ENCODE peak calls at places on chromosomes 7 and 10, in ten cellular contexts. I is AG09309; S is T-helper 2 cell; Z is activated CD4-positive, alpha-beta T cell treated with anti-CD3 and anti-CD28 coated beads, Interleukin-2, amount 10 ng/mL, durations not matched to agents 7 days and 5 days; V is H7; R is T-helper 9 cell; W is uterus; P is SW480; M is NCI-H1092; X is bronchial epithelial cell. L is an unnamed sample.

GRCh38 chr7:127937066-127937680 is 94.1 kb downstream of the LRRC4 start:
- DNase-seq in R (no peak), M (no peak), P (no peak), V (no peak), X (no peak), Z (no peak), I (no peak), S (no peak), W (no peak), L (no peak)

GRCh38 chr7:134827889-134828288 is 48.5 kb downstream of the CALD1 start:
- DNase-seq in R (no peak), I (peak), M (no peak), X (no peak), W (no peak), S (no peak), P (no peak), V (no peak), Z (no peak), L (peak)

GRCh38 chr7:117424090-117424829 is 3.0 kb downstream of the ASZ1 start:
- DNase-seq in W (no peak), R (no peak), Z (no peak), X (no peak), V (no peak), P (no peak), M (no peak), S (no peak), I (no peak), L (no peak)

GRCh38 chr7:158133515-158134271 is 453.9 kb downstream of the PTPRN2 start:
- DNase-seq in V (peak), R (no peak), Z (no peak), W (no peak), I (no peak), X (no peak), P (no peak), M (no peak), S (no peak), L (no peak)

GRCh38 chr7:136868496-136869005 is at the start of gene CHRM2:
- DNase-seq in S (no peak), Z (no peak), I (peak), R (no peak), W (no peak), V (peak), M (no peak), P (no peak), X (no peak), L (no peak)

GRCh38 chr7:39691821-39692220 is 68.4 kb downstream of the RALA start:
- DNase-seq in W (no peak), I (peak), X (peak), M (no peak), Z (no peak), S (no peak), V (no peak), R (no peak), P (no peak), L (no peak)

GRCh38 chr7:43449577-43449976 is 133.3 kb upstream of the STK17A start:
- DNase-seq in I (no peak), S (no peak), R (no peak), Z (no peak), W (no peak), X (no peak), P (no peak), M (no peak), V (no peak), L (no peak)

GRCh38 chr10:117226813-117227451 is 14.0 kb upstream of the SLC18A2 start:
- DNase-seq in W (no peak), S (no peak), V (peak), M (no peak), R (no peak), Z (no peak), P (peak), X (peak), I (peak), L (peak)

GRCh38 chr7:32958046-32959025 is 1.1 kb downstream of the FKBP9 start:
- DNase-seq in W (peak), R (no peak), I (no peak), M (peak), S (no peak), V (peak), P (peak), X (peak), Z (no peak), L (peak)

GRCh38 chr10:3954615-3955014 is 169.6 kb upstream of the KLF6 start:
- DNase-seq in M (no peak), V (no peak), X (no peak), P (no peak), W (no peak), Z (no peak), R (no peak), S (no peak), I (no peak), L (no peak)

GRCh38 chr10:87092861-87093460 is 1.7 kb downstream of the GLUD1 start:
- DNase-seq in V (peak), S (no peak), P (peak), I (no peak), X (peak), M (no peak), W (no peak), Z (peak), R (peak), L (peak)

GRCh38 chr10:93152136-93152535 is 78.4 kb downstream of the CYP26A1 start:
- DNase-seq in M (no peak), V (no peak), Z (no peak), S (no peak), X (peak), R (no peak), P (peak), I (peak), W (no peak), L (peak)

GRCh38 chr7:50281680-50282445 is 22.7 kb upstream of the IKZF1 start:
- DNase-seq in I (no peak), M (no peak), Z (no peak), W (no peak), V (no peak), R (no peak), P (no peak), X (no peak), S (no peak), L (no peak)

GRCh38 chr7:106979551-106980357 is 64.8 kb upstream of the PRKAR2B start:
- DNase-seq in W (peak), I (no peak), M (no peak), V (peak), Z (no peak), X (no peak), S (no peak), R (no peak), P (no peak), L (no peak)

GRCh38 chr10:117005454-117006055 is 568 bp upstream of the SHTN1 start:
- DNase-seq in I (no peak), V (peak), X (no peak), S (no peak), M (peak), W (peak), R (no peak), Z (no peak), P (peak), L (no peak)

GRCh38 chr10:19869370-19869769 is 53.1 kb downstream of the PLXDC2 start:
- DNase-seq in W (no peak), V (no peak), I (no peak), Z (no peak), R (no peak), S (no peak), M (no peak), X (no peak), P (no peak), L (no peak)

GRCh38 chr7:141042222-141043193 is 27.8 kb upstream of the MRPS33 start:
- DNase-seq in P (no peak), W (no peak), R (no peak), M (no peak), S (no peak), Z (no peak), X (peak), V (no peak), I (no peak), L (peak)